ENCODE peak calls at places on chromosome 3, in ten cellular contexts. Y is AG04449, E is cardiac fibroblast, B is A549, X is HCT116, C is Caco-2, D is endodermal cell, J is cardiac muscle cell, P is uterus, O is fibroblast of mammary gland. R is an unnamed sample.
A peak's percentile ranks its signal among the peaks of the same experiment; 100 is the strongest.

GRCh38 chr3:67516496-67516895 is 137.9 kb downstream of the SUCLG2 start:
- DNase-seq in Y (no peak), E (no peak), B (no peak), X (no peak), C (no peak), D (no peak), J (no peak), P (no peak), O (no peak), R (no peak)

GRCh38 chr3:143975549-143976152 is 4.0 kb downstream of the DIPK2A start:
- DNase-seq in Y (no peak), E (peak; percentile 89), B (peak; percentile 51), X (no peak), C (no peak), D (no peak), J (peak; percentile 80), P (no peak), O (peak; percentile 76), R (peak; percentile 63)

GRCh38 chr3:43017038-43017437 is 37.9 kb downstream of the GASK1A start:
- DNase-seq in Y (no peak), E (no peak), B (no peak), X (no peak), C (no peak), D (no peak), J (no peak), P (no peak), O (no peak), R (no peak)

GRCh38 chr3:25854635-25855034 is 64.7 kb downstream of the OXSM start:
- DNase-seq in Y (no peak), E (peak; percentile 79), B (peak; percentile 48), X (no peak), C (no peak), D (no peak), J (peak; percentile 56), P (no peak), O (peak; percentile 68), R (peak; percentile 68)

GRCh38 chr3:142028174-142028833 is 121.0 kb downstream of the TFDP2 start:
- DNase-seq in Y (peak; percentile 19), E (peak; percentile 90), B (peak; percentile 68), X (peak; percentile 68), C (no peak), D (peak; percentile 63), J (peak; percentile 86), P (peak; percentile 34), O (peak; percentile 85), R (peak; percentile 86)

GRCh38 chr3:55406666-55407425 is 80.3 kb downstream of the WNT5A start:
- DNase-seq in Y (no peak), E (peak; percentile 71), B (no peak), X (no peak), C (no peak), D (no peak), J (no peak), P (no peak), O (peak; percentile 66), R (no peak)

GRCh38 chr3:61589856-61590255 is 28.5 kb downstream of the PTPRG start:
- DNase-seq in Y (no peak), E (peak; percentile 90), B (peak; percentile 35), X (no peak), C (no peak), D (no peak), J (peak; percentile 45), P (no peak), O (peak; percentile 94), R (peak; percentile 91)

GRCh38 chr3:12759097-12759679 is at the start of gene TMEM40:
- DNase-seq in Y (no peak), E (no peak), B (peak; percentile 32), X (peak; percentile 80), C (peak; percentile 89), D (peak; percentile 78), J (no peak), P (no peak), O (no peak), R (peak; percentile 100)

GRCh38 chr3:72154391-72155300 is 369.7 kb upstream of the PROK2 start:
- DNase-seq in Y (no peak), E (peak; percentile 48), B (no peak), X (no peak), C (no peak), D (no peak), J (peak; percentile 42), P (peak; percentile 49), O (peak; percentile 70), R (no peak)

GRCh38 chr3:72150634-72151412 is 365.9 kb upstream of the PROK2 start:
- DNase-seq in Y (no peak), E (no peak), B (peak; percentile 21), X (no peak), C (peak; percentile 80), D (no peak), J (no peak), P (no peak), O (no peak), R (no peak)

GRCh38 chr3:72153477-72154314 is 368.7 kb upstream of the PROK2 start:
- DNase-seq in Y (no peak), E (peak; percentile 19), B (no peak), X (no peak), C (no peak), D (no peak), J (no peak), P (no peak), O (peak; percentile 61), R (no peak)

GRCh38 chr3:72151465-72152238 is 366.7 kb upstream of the PROK2 start:
- DNase-seq in Y (no peak), E (no peak), B (no peak), X (no peak), C (no peak), D (no peak), J (no peak), P (no peak), O (no peak), R (no peak)

GRCh38 chr3:72152551-72153476 is 367.9 kb upstream of the PROK2 start:
- DNase-seq in Y (no peak), E (peak; percentile 69), B (peak; percentile 36), X (peak; percentile 21), C (no peak), D (no peak), J (peak; percentile 92), P (peak; percentile 86), O (peak; percentile 95), R (peak; percentile 23)
- H3K4me3 ChIP-seq in Y (peak overlapping the region; percentile 57), E (peak overlapping the region; percentile 27), B (peak overlapping the region; percentile 25), X (peak overlapping the region; percentile 71), C (peak overlapping the region; percentile 29), D (no peak overlapping the region), J (no peak overlapping the region), P (peak overlapping the region; percentile 5), O (peak overlapping the region; percentile 28), R (no peak overlapping the region)

GRCh38 chr3:73098026-73098425 is 36.6 kb downstream of the EBLN2 start:
- DNase-seq in Y (no peak), E (no peak), B (no peak), X (no peak), C (no peak), D (no peak), J (no peak), P (no peak), O (no peak), R (no peak)

GRCh38 chr3:73098873-73099272 is 37.4 kb downstream of the EBLN2 start:
- DNase-seq in Y (no peak), E (no peak), B (no peak), X (no peak), C (no peak), D (no peak), J (no peak), P (no peak), O (no peak), R (no peak)

GRCh38 chr3:73096169-73096568 is 34.7 kb downstream of the EBLN2 start:
- DNase-seq in Y (no peak), E (no peak), B (no peak), X (no peak), C (no peak), D (no peak), J (no peak), P (no peak), O (no peak), R (no peak)

GRCh38 chr3:73094951-73095350 is 33.5 kb downstream of the EBLN2 start:
- DNase-seq in Y (no peak), E (no peak), B (no peak), X (no peak), C (no peak), D (peak; percentile 88), J (peak; percentile 48), P (no peak), O (no peak), R (no peak)

DNA sequence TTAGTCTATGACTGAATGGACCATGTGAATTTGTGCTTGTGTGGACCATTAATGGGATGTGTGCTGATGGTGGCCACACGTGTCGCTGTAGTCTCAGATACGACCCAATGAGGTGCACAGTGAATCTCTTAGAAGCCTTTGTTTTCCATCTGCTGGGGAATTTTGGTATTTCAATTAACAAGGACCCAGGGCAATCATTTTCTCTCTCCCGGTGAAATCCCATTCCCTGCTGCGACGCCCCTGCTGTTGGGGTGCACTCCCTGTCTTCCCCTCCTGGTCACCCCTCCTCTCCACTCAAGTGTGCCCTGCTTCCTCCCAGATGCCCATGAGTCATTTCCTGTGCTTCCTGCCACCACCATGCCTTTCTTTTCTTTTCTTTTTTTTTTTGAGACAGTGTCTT is 32.7 kb downstream of the EBLN2 start:
- DNase-seq in Y (no peak), E (no peak), B (peak; percentile 58), X (peak; percentile 34), C (peak; percentile 46), D (peak; percentile 59), J (no peak), P (no peak), O (no peak), R (peak; percentile 55)
- TF ChIP-seq CTCF in Y (no peak), E (peak; percentile 18), B (no peak), X (peak; percentile 35), C (peak; percentile 47), D (peak; percentile 60), J (peak; percentile 13), P (no peak), O (no peak), R (peak; percentile 43)

GRCh38 chr3:111810909-111811308 is 48.2 kb upstream of the PHLDB2 start:
- DNase-seq in Y (peak; percentile 73), E (peak; percentile 91), B (peak; percentile 75), X (peak; percentile 43), C (no peak), D (no peak), J (peak; percentile 59), P (no peak), O (peak; percentile 96), R (peak; percentile 92)
- H3K4me3 ChIP-seq in Y (no peak overlapping the region), E (no peak overlapping the region), B (no peak overlapping the region), X (no peak overlapping the region), C (no peak overlapping the region), D (no peak overlapping the region), J (no peak overlapping the region), P (no peak overlapping the region), O (no peak overlapping the region), R (no peak overlapping the region)

GRCh38 chr3:159764211-159765024 is 224.2 kb upstream of the IL12A start:
- DNase-seq in Y (no peak), E (peak; percentile 87), B (peak; percentile 78), X (no peak), C (peak; percentile 76), D (no peak), J (peak; percentile 78), P (no peak), O (peak; percentile 79), R (peak; percentile 75)

GRCh38 chr3:159763466-159764210 is 225.0 kb upstream of the IL12A start:
- DNase-seq in Y (no peak), E (peak; percentile 86), B (peak; percentile 88), X (peak; percentile 71), C (peak; percentile 91), D (peak; percentile 95), J (peak; percentile 85), P (peak; percentile 85), O (peak; percentile 82), R (peak; percentile 86)

GRCh38 chr3:159765860-159766294 is 222.8 kb upstream of the IL12A start:
- DNase-seq in Y (no peak), E (no peak), B (no peak), X (no peak), C (no peak), D (no peak), J (no peak), P (peak; percentile 69), O (no peak), R (peak; percentile 91)

GRCh38 chr3:159765025-159765859 is 223.4 kb upstream of the IL12A start:
- DNase-seq in Y (peak; percentile 97), E (peak; percentile 99), B (peak; percentile 86), X (peak; percentile 85), C (peak; percentile 60), D (peak; percentile 87), J (peak; percentile 94), P (peak; percentile 90), O (peak; percentile 98), R (peak; percentile 98)

DNA sequence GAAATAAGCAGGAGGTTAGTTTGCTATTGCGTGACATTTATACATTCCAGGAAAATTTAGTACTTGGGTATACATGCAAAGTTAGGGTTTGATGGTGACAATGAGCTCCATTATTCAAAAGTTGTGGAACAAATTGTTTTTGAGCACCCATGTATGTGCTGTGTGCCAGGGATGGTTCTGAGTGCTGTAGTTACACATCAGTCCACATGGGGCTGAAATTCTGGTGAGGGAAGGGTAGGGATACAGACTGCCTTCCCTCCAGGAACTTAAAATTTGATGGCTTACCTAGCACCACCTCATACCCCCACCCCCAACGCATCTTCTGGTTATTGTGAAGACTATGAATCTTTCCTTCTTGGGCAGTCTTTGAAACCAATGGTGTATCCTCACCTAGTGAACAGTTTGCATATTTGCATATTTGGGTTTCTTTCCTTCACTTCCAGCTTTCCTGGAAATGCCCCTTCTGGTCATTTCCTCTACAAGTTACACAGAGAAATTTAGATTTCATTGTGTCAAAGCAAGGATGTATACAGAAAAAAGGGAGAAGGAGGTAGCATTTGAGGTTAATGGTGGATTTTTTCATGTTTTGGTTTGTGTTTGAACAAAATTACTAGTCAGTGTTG is 222.0 kb upstream of the IL12A start:
- DNase-seq in Y (no peak), E (peak; percentile 59), B (peak; percentile 69), X (no peak), C (no peak), D (peak; percentile 63), J (peak; percentile 61), P (peak; percentile 40), O (peak; percentile 52), R (peak; percentile 57)
- TF ChIP-seq CTCF in Y (peak; percentile 62), E (peak; percentile 60), B (peak; percentile 37), X (peak; percentile 49), C (peak; percentile 38), D (peak; percentile 70), J (peak; percentile 56), P (peak; percentile 25), O (peak; percentile 59), R (peak; percentile 53)